ENCODE peak calls at places on chromosomes 12 and 14, in ten cellular contexts. One of them, this sample, is unnamed.

GRCh38 chr12:50918584-50919316 is 33.6 kb upstream of the HIGD1C start:
- DNase-seq in endothelial cell: no peak
- DNase-seq in H54: no peak
- DNase-seq in Ammon's horn: no peak
- DNase-seq in fibroblast of gingiva: no peak
- DNase-seq in body of pancreas: no peak
- DNase-seq in smooth muscle cell of the brain vasculature: no peak
- DNase-seq in HCT116: no peak
- DNase-seq in tibial artery: no peak
- DNase-seq in NCI-H345: no peak
- DNase-seq in this sample: no peak

GRCh38 chr12:84811291-84811690 is 101.3 kb downstream of the SLC6A15 start:
- DNase-seq in endothelial cell: no peak
- DNase-seq in H54: no peak
- DNase-seq in Ammon's horn: no peak
- DNase-seq in fibroblast of gingiva: no peak
- DNase-seq in body of pancreas: no peak
- DNase-seq in smooth muscle cell of the brain vasculature: no peak
- DNase-seq in HCT116: no peak
- DNase-seq in tibial artery: no peak
- DNase-seq in NCI-H345: no peak
- DNase-seq in this sample: no peak

GRCh38 chr14:95123895-95124579 is 33.3 kb downstream of the DICER1 start:
- DNase-seq in endothelial cell: no peak
- DNase-seq in H54: no peak
- DNase-seq in Ammon's horn: peak; percentile 64
- DNase-seq in fibroblast of gingiva: no peak
- DNase-seq in body of pancreas: no peak
- DNase-seq in smooth muscle cell of the brain vasculature: no peak
- DNase-seq in HCT116: no peak
- DNase-seq in tibial artery: no peak
- DNase-seq in NCI-H345: peak; percentile 7
- DNase-seq in this sample: no peak

GRCh38 chr12:58557156-58557555 is 363.1 kb downstream of the LRIG3 start:
- DNase-seq in endothelial cell: no peak
- DNase-seq in H54: no peak
- DNase-seq in Ammon's horn: no peak
- DNase-seq in fibroblast of gingiva: peak; percentile 53
- DNase-seq in body of pancreas: no peak
- DNase-seq in smooth muscle cell of the brain vasculature: no peak
- DNase-seq in HCT116: no peak
- DNase-seq in tibial artery: no peak
- DNase-seq in NCI-H345: no peak
- DNase-seq in this sample: no peak

GRCh38 chr12:98733667-98734350 is 88.7 kb downstream of the APAF1 start:
- DNase-seq in endothelial cell: no peak
- DNase-seq in H54: no peak
- DNase-seq in Ammon's horn: no peak
- DNase-seq in fibroblast of gingiva: no peak
- DNase-seq in body of pancreas: no peak
- DNase-seq in smooth muscle cell of the brain vasculature: no peak
- DNase-seq in HCT116: no peak
- DNase-seq in tibial artery: no peak
- DNase-seq in NCI-H345: no peak
- DNase-seq in this sample: no peak

GRCh38 chr12:2832550-2833127 is 2.2 kb downstream of the NRIP2 start:
- DNase-seq in endothelial cell: no peak
- DNase-seq in H54: no peak
- DNase-seq in Ammon's horn: no peak
- DNase-seq in fibroblast of gingiva: no peak
- DNase-seq in body of pancreas: no peak
- DNase-seq in smooth muscle cell of the brain vasculature: no peak
- DNase-seq in HCT116: no peak
- DNase-seq in tibial artery: no peak
- DNase-seq in NCI-H345: no peak
- DNase-seq in this sample: no peak

GRCh38 chr12:50509009-50509663 is 4.4 kb downstream of the DIP2B start:
- DNase-seq in endothelial cell: no peak
- DNase-seq in H54: no peak
- DNase-seq in Ammon's horn: no peak
- DNase-seq in fibroblast of gingiva: no peak
- DNase-seq in body of pancreas: no peak
- DNase-seq in smooth muscle cell of the brain vasculature: no peak
- DNase-seq in HCT116: no peak
- DNase-seq in tibial artery: no peak
- DNase-seq in NCI-H345: no peak
- DNase-seq in this sample: no peak

GRCh38 chr14:79278798-79279644 is 932.3 kb downstream of the DIO2 start:
- DNase-seq in endothelial cell: peak; percentile 80
- DNase-seq in H54: no peak
- DNase-seq in Ammon's horn: peak; percentile 80
- DNase-seq in fibroblast of gingiva: peak; percentile 27
- DNase-seq in body of pancreas: peak; percentile 93
- DNase-seq in smooth muscle cell of the brain vasculature: peak; percentile 33
- DNase-seq in HCT116: no peak
- DNase-seq in tibial artery: peak; percentile 52
- DNase-seq in NCI-H345: no peak
- DNase-seq in this sample: peak; percentile 92

GRCh38 chr12:117685115-117685926 is 283.5 kb downstream of the KSR2 start:
- DNase-seq in endothelial cell: peak; percentile 32
- DNase-seq in H54: peak; percentile 66
- DNase-seq in Ammon's horn: no peak
- DNase-seq in fibroblast of gingiva: no peak
- DNase-seq in body of pancreas: peak; percentile 80
- DNase-seq in smooth muscle cell of the brain vasculature: peak; percentile 3
- DNase-seq in HCT116: no peak
- DNase-seq in tibial artery: peak; percentile 83
- DNase-seq in NCI-H345: no peak
- DNase-seq in this sample: no peak

GRCh38 chr14:78335531-78335930 is 165.4 kb downstream of the NRXN3 start:
- DNase-seq in endothelial cell: no peak
- DNase-seq in H54: no peak
- DNase-seq in Ammon's horn: no peak
- DNase-seq in fibroblast of gingiva: no peak
- DNase-seq in body of pancreas: no peak
- DNase-seq in smooth muscle cell of the brain vasculature: no peak
- DNase-seq in HCT116: no peak
- DNase-seq in tibial artery: no peak
- DNase-seq in NCI-H345: no peak
- DNase-seq in this sample: no peak

GRCh38 chr12:19528750-19529149 is 89.5 kb downstream of the AEBP2 start:
- DNase-seq in endothelial cell: no peak
- DNase-seq in H54: no peak
- DNase-seq in Ammon's horn: no peak
- DNase-seq in fibroblast of gingiva: no peak
- DNase-seq in body of pancreas: no peak
- DNase-seq in smooth muscle cell of the brain vasculature: no peak
- DNase-seq in HCT116: no peak
- DNase-seq in tibial artery: no peak
- DNase-seq in NCI-H345: no peak
- DNase-seq in this sample: no peak

GRCh38 chr14:44462372-44462771 is 44.7 kb downstream of the FSCB start:
- DNase-seq in endothelial cell: no peak
- DNase-seq in H54: no peak
- DNase-seq in Ammon's horn: no peak
- DNase-seq in fibroblast of gingiva: no peak
- DNase-seq in body of pancreas: no peak
- DNase-seq in smooth muscle cell of the brain vasculature: no peak
- DNase-seq in HCT116: no peak
- DNase-seq in tibial artery: no peak
- DNase-seq in NCI-H345: peak; percentile 62
- DNase-seq in this sample: no peak

GRCh38 chr12:951166-951565 is 1.7 kb upstream of the RAD52 start:
- DNase-seq in endothelial cell: no peak
- DNase-seq in H54: no peak
- DNase-seq in Ammon's horn: no peak
- DNase-seq in fibroblast of gingiva: no peak
- DNase-seq in body of pancreas: no peak
- DNase-seq in smooth muscle cell of the brain vasculature: no peak
- DNase-seq in HCT116: no peak
- DNase-seq in tibial artery: no peak
- DNase-seq in NCI-H345: no peak
- DNase-seq in this sample: no peak

GRCh38 chr14:57725399-57726077 is 140.4 kb downstream of the SLC35F4 start:
- DNase-seq in endothelial cell: no peak
- DNase-seq in H54: no peak
- DNase-seq in Ammon's horn: no peak
- DNase-seq in fibroblast of gingiva: no peak
- DNase-seq in body of pancreas: no peak
- DNase-seq in smooth muscle cell of the brain vasculature: no peak
- DNase-seq in HCT116: peak; percentile 53
- DNase-seq in tibial artery: no peak
- DNase-seq in NCI-H345: no peak
- DNase-seq in this sample: no peak

GRCh38 chr12:47247418-47247817 is 167.7 kb upstream of the AMIGO2 start:
- DNase-seq in endothelial cell: no peak
- DNase-seq in H54: no peak
- DNase-seq in Ammon's horn: peak; percentile 67
- DNase-seq in fibroblast of gingiva: no peak
- DNase-seq in body of pancreas: peak; percentile 82
- DNase-seq in smooth muscle cell of the brain vasculature: no peak
- DNase-seq in HCT116: no peak
- DNase-seq in tibial artery: no peak
- DNase-seq in NCI-H345: no peak
- DNase-seq in this sample: peak; percentile 86

GRCh38 chr12:120925740-120926563 is 21.8 kb upstream of the SPPL3 start:
- DNase-seq in endothelial cell: no peak
- DNase-seq in H54: no peak
- DNase-seq in Ammon's horn: no peak
- DNase-seq in fibroblast of gingiva: no peak
- DNase-seq in body of pancreas: no peak
- DNase-seq in smooth muscle cell of the brain vasculature: no peak
- DNase-seq in HCT116: peak; percentile 89
- DNase-seq in tibial artery: no peak
- DNase-seq in NCI-H345: no peak
- DNase-seq in this sample: no peak

GRCh38 chr12:47293406-47293805 is 213.6 kb upstream of the AMIGO2 start:
- DNase-seq in endothelial cell: no peak
- DNase-seq in H54: no peak
- DNase-seq in Ammon's horn: no peak
- DNase-seq in fibroblast of gingiva: no peak
- DNase-seq in body of pancreas: no peak
- DNase-seq in smooth muscle cell of the brain vasculature: no peak
- DNase-seq in HCT116: no peak
- DNase-seq in tibial artery: no peak
- DNase-seq in NCI-H345: no peak
- DNase-seq in this sample: no peak

GRCh38 chr14:86091811-86092210 is 561.9 kb downstream of the FLRT2 start:
- DNase-seq in endothelial cell: no peak
- DNase-seq in H54: no peak
- DNase-seq in Ammon's horn: no peak
- DNase-seq in fibroblast of gingiva: no peak
- DNase-seq in body of pancreas: no peak
- DNase-seq in smooth muscle cell of the brain vasculature: no peak
- DNase-seq in HCT116: no peak
- DNase-seq in tibial artery: no peak
- DNase-seq in NCI-H345: no peak
- DNase-seq in this sample: no peak